ENCODE peak calls at places on chromosomes 6 and 20, in seven cellular contexts. L is epithelial cell of esophagus, G is fibroblast of the aortic adventitia, E is Panc1, Z is esophagus muscularis mucosa, A is activated B cell treated with CpG ODN at 0.5 μM for 24 hours, O is mesothelial cell of epicardium. Y is an unnamed sample.

GRCh38 chr6:170147832-170148708 is 142.8 kb downstream of the DLL1 start:
- DNase-seq in A (no peak), L (no peak), Z (no peak), G (no peak), O (no peak), E (no peak), Y (no peak)

GRCh38 chr6:153965996-153966395 is 73.0 kb upstream of the OPRM1 start:
- DNase-seq in Z (no peak), O (no peak), L (no peak), E (no peak), A (no peak), G (no peak), Y (no peak)

GRCh38 chr20:14712302-14712739 is 374.9 kb upstream of the FLRT3 start:
- DNase-seq in A (no peak), Z (no peak), G (peak), E (peak), O (no peak), L (peak), Y (no peak)

GRCh38 chr20:44215125-44215524 is 4.6 kb upstream of the OSER1 start:
- DNase-seq in G (peak), E (no peak), L (peak), A (peak), O (peak), Z (no peak), Y (peak)

GRCh38 chr6:4961322-4962168 is 42.3 kb downstream of the RPP40 start:
- DNase-seq in E (no peak), Z (no peak), A (no peak), G (no peak), L (no peak), O (peak), Y (peak)

GRCh38 chr6:41278699-41279405 is 7.6 kb downstream of the TREM1 start:
- DNase-seq in O (peak), Z (peak), G (peak), L (peak), A (peak), E (peak), Y (peak)

GRCh38 chr6:149636116-149636515 is 12.4 kb downstream of the KATNA1 start:
- DNase-seq in O (no peak), G (peak), Z (no peak), A (no peak), E (no peak), L (peak), Y (no peak)

GRCh38 chr6:35581633-35582032 is 68.9 kb upstream of the TULP1 start:
- DNase-seq in O (no peak), G (no peak), E (no peak), Z (no peak), L (no peak), A (no peak), Y (no peak)

GRCh38 chr6:166744654-166745134 is 117.6 kb upstream of the RPS6KA2 start:
- DNase-seq in G (no peak), O (no peak), L (no peak), Z (no peak), E (no peak), A (no peak), Y (no peak)

GRCh38 chr6:166747644-166748595 is 120.9 kb upstream of the RPS6KA2 start:
- DNase-seq in Z (no peak), G (no peak), O (no peak), E (no peak), L (no peak), A (no peak), Y (no peak)

GRCh38 chr6:166743415-166743814 is 116.4 kb upstream of the RPS6KA2 start:
- DNase-seq in Z (no peak), L (no peak), G (no peak), O (no peak), A (no peak), E (no peak), Y (peak)

GRCh38 chr6:166743925-166744653 is 117.0 kb upstream of the RPS6KA2 start:
- DNase-seq in Z (no peak), O (no peak), A (no peak), G (no peak), E (no peak), L (no peak), Y (peak)

GRCh38 chr6:166745801-166746668 is 119.0 kb upstream of the RPS6KA2 start:
- DNase-seq in A (no peak), Z (no peak), L (no peak), G (no peak), O (no peak), E (no peak), Y (no peak)
- TF ChIP-seq CTCF in A (no peak), Z (no peak), L (no peak), G (no peak), O (no peak), E (no peak), Y (no peak)

DNA sequence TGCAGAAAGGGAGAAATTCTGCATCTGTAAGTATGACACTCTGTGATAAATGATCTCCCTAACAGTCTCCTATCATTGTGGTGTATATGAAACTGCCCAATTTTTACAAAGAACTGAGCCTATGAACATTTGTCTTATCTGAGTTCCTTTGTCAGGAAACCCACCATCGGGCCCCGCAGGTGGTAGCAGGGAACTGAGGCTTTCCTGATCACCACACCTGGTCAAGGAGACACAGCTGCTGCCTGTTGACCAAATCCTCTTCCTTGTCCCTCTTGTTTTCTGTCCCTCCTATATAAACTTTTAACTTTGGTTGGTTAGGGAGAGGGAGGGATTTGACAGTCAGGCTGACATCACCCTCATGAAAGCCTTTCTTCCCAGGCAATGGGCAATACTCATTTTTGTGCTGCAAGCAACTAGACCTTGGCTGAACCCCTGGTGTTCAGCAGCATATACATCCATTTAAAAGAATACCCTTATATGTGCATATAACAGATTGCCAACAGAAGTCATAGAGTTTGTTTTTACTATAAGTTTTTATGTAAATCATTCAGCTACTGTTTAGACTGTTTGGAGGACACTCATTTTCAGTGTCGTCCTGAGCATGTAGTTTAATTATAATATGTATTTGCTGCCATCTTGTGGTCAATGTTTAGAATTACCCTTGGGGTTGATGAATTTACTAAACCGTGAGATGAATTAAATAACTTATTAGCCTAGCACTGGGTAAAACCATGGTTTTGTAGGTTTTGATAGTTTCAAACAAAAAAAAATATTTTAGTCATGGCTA is 17.0 kb downstream of the CRISP1 start:
- DNase-seq in L (peak), Z (no peak), G (peak), O (no peak), E (peak), A (no peak), Y (no peak)
- TF ChIP-seq CTCF in L (peak), Z (peak), G (peak), O (peak), E (peak), A (no peak), Y (peak)

GRCh38 chr6:135075018-135075417 is 20.4 kb upstream of the HBS1L start:
- DNase-seq in Z (no peak), O (no peak), E (no peak), A (no peak), G (no peak), L (no peak), Y (no peak)
- TF ChIP-seq CTCF in Z (no peak), O (no peak), E (no peak), A (no peak), G (no peak), L (no peak), Y (peak)

DNA sequence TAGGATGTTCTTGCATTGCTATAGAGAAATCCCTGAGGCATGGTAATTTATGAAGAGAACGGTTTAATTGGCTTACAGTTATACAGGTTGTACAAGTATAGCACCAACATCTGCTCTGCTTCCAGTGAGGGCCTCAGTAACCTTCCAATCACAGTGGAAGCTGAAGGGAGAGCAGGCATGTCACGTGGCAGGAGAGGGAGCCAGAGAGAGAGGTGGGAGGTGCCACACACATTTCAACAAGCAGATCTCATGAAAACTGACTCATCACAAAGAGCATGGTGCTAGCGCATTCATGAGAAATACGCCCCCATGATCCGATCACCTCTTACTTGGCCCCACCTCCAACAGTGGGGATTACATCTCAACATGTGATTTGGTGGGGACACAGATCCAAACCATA is 871.2 kb downstream of the TFAP2A start:
- DNase-seq in G (no peak), E (no peak), O (no peak), L (peak), A (no peak), Z (no peak), Y (no peak)
- TF ChIP-seq CTCF in G (no peak), E (no peak), O (no peak), L (no peak), A (no peak), Z (no peak), Y (no peak)

GRCh38 chr6:143842902-143843688 is at the start of gene LTV1:
- DNase-seq in G (peak), Z (peak), O (peak), E (peak), L (peak), A (peak), Y (peak)
- TF ChIP-seq CTCF in G (no peak), Z (no peak), O (no peak), E (no peak), L (no peak), A (no peak), Y (no peak)

DNA sequence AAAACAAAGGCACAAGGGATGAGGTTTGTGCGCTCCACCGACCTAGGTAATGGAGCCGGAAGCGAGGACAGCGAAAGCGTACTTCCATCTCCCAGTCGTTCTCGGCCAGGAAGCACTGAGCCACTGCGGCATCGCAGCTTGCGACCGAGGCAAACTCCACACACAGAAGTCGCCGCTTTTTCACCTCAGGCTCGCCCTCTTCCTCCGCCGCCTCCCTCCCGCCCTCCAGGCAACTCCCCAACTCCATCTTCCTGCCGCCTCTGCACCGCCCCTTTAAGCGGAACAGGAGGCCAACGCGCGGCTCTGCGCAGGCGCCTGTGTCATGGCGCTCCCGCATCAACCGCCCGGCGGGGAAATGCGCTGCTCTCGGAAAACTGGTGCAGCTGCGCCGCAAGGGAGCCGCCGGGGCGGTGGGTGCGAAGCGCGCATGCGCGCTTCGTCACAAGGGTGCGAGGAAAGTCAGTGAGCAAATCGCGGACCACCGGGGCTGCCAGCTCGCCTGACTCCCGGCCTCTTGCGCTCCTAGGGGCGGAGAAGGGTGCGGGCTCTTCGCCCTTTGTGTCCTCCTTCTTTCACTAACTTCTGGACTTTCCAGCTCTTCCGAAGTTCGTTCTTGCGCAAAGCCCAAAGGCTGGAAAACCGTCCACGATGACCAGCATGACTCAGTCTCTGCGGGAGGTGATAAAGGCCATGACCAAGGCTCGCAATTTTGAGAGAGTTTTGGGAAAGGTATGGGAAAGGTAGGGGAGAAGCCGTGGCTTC is at the start of the genes ACOT13 and TDP2:
- DNase-seq in Z (peak), L (peak), G (peak), O (peak), A (peak), E (peak), Y (peak)
- TF ChIP-seq CTCF in Z (peak), L (peak), G (peak), O (peak), A (no peak), E (peak), Y (peak)

GRCh38 chr6:168132531-168133184 is 53.6 kb upstream of the FRMD1 start:
- DNase-seq in L (no peak), O (no peak), E (no peak), Z (peak), G (peak), A (no peak), Y (peak)
- TF ChIP-seq CTCF in L (peak), O (peak), E (no peak), Z (peak), G (peak), A (no peak), Y (peak)